ENCODE peak calls at places on chromosomes 3 and 15, in eight cellular contexts. One of them, this sample, is unnamed.

GRCh38 chr3:149589332-149589731 is 68.5 kb downstream of the WWTR1 start:
- DNase-seq in CD4-positive, alpha-beta T cell: no peak
- DNase-seq in fibroblast of lung: peak
- DNase-seq in esophagus squamous epithelium: no peak
- DNase-seq in coronary artery: no peak
- DNase-seq in AG04450: no peak
- DNase-seq in foreskin keratinocyte: no peak
- DNase-seq in cardiac muscle cell: peak
- DNase-seq in this sample: peak

GRCh38 chr3:188432826-188433525 is 279.0 kb downstream of the LPP start:
- DNase-seq in CD4-positive, alpha-beta T cell: no peak
- DNase-seq in fibroblast of lung: peak
- DNase-seq in esophagus squamous epithelium: no peak
- DNase-seq in coronary artery: no peak
- DNase-seq in AG04450: no peak
- DNase-seq in foreskin keratinocyte: no peak
- DNase-seq in cardiac muscle cell: peak
- DNase-seq in this sample: no peak

GRCh38 chr3:179528786-179529185 is 33.9 kb upstream of the ACTL6A start:
- DNase-seq in CD4-positive, alpha-beta T cell: no peak
- DNase-seq in fibroblast of lung: peak
- DNase-seq in esophagus squamous epithelium: no peak
- DNase-seq in coronary artery: no peak
- DNase-seq in AG04450: no peak
- DNase-seq in foreskin keratinocyte: peak
- DNase-seq in cardiac muscle cell: no peak
- DNase-seq in this sample: no peak

GRCh38 chr3:126304291-126304690 is 52.9 kb downstream of the KLF15 start:
- DNase-seq in CD4-positive, alpha-beta T cell: no peak
- DNase-seq in fibroblast of lung: no peak
- DNase-seq in esophagus squamous epithelium: no peak
- DNase-seq in coronary artery: no peak
- DNase-seq in AG04450: no peak
- DNase-seq in foreskin keratinocyte: no peak
- DNase-seq in cardiac muscle cell: no peak
- DNase-seq in this sample: no peak

GRCh38 chr3:179036226-179036625 is 35.4 kb downstream of the ZMAT3 start:
- DNase-seq in CD4-positive, alpha-beta T cell: no peak
- DNase-seq in fibroblast of lung: no peak
- DNase-seq in esophagus squamous epithelium: no peak
- DNase-seq in coronary artery: no peak
- DNase-seq in AG04450: no peak
- DNase-seq in foreskin keratinocyte: no peak
- DNase-seq in cardiac muscle cell: no peak
- DNase-seq in this sample: no peak

GRCh38 chr15:80081390-80081789 is 21.9 kb downstream of the ZFAND6 start:
- DNase-seq in CD4-positive, alpha-beta T cell: no peak
- DNase-seq in fibroblast of lung: no peak
- DNase-seq in esophagus squamous epithelium: no peak
- DNase-seq in coronary artery: no peak
- DNase-seq in AG04450: no peak
- DNase-seq in foreskin keratinocyte: no peak
- DNase-seq in cardiac muscle cell: no peak
- DNase-seq in this sample: no peak

GRCh38 chr3:164375538-164375937 is 702.8 kb downstream of the SI start:
- DNase-seq in CD4-positive, alpha-beta T cell: no peak
- DNase-seq in fibroblast of lung: peak
- DNase-seq in esophagus squamous epithelium: no peak
- DNase-seq in coronary artery: no peak
- DNase-seq in AG04450: no peak
- DNase-seq in foreskin keratinocyte: no peak
- DNase-seq in cardiac muscle cell: no peak
- DNase-seq in this sample: no peak

GRCh38 chr3:132038198-132038825 is 3.5 kb upstream of the CPNE4 start:
- DNase-seq in CD4-positive, alpha-beta T cell: no peak
- DNase-seq in fibroblast of lung: peak
- DNase-seq in esophagus squamous epithelium: no peak
- DNase-seq in coronary artery: no peak
- DNase-seq in AG04450: no peak
- DNase-seq in foreskin keratinocyte: no peak
- DNase-seq in cardiac muscle cell: peak
- DNase-seq in this sample: peak

GRCh38 chr3:13372656-13373055 is 47.5 kb downstream of the NUP210 start:
- DNase-seq in CD4-positive, alpha-beta T cell: no peak
- DNase-seq in fibroblast of lung: no peak
- DNase-seq in esophagus squamous epithelium: no peak
- DNase-seq in coronary artery: no peak
- DNase-seq in AG04450: no peak
- DNase-seq in foreskin keratinocyte: no peak
- DNase-seq in cardiac muscle cell: no peak
- DNase-seq in this sample: no peak

GRCh38 chr3:58659051-58659675 is 7.4 kb downstream of the FAM3D start:
- DNase-seq in CD4-positive, alpha-beta T cell: no peak
- DNase-seq in fibroblast of lung: peak
- DNase-seq in esophagus squamous epithelium: no peak
- DNase-seq in coronary artery: no peak
- DNase-seq in AG04450: no peak
- DNase-seq in foreskin keratinocyte: no peak
- DNase-seq in cardiac muscle cell: peak
- DNase-seq in this sample: no peak

GRCh38 chr3:9792405-9793160 is at the start of the genes ARPC4 and TADA3:
- DNase-seq in CD4-positive, alpha-beta T cell: peak
- DNase-seq in fibroblast of lung: peak
- DNase-seq in esophagus squamous epithelium: peak
- DNase-seq in coronary artery: peak
- DNase-seq in AG04450: peak
- DNase-seq in foreskin keratinocyte: peak
- DNase-seq in cardiac muscle cell: peak
- DNase-seq in this sample: peak
- TF ChIP-seq CTCF in CD4-positive, alpha-beta T cell: no peak
- TF ChIP-seq CTCF in fibroblast of lung: no peak
- TF ChIP-seq CTCF in esophagus squamous epithelium: no peak
- TF ChIP-seq CTCF in coronary artery: no peak
- TF ChIP-seq CTCF in AG04450: no peak
- TF ChIP-seq CTCF in foreskin keratinocyte: no peak
- TF ChIP-seq CTCF in cardiac muscle cell: no peak
- TF ChIP-seq CTCF in this sample: no peak

DNA sequence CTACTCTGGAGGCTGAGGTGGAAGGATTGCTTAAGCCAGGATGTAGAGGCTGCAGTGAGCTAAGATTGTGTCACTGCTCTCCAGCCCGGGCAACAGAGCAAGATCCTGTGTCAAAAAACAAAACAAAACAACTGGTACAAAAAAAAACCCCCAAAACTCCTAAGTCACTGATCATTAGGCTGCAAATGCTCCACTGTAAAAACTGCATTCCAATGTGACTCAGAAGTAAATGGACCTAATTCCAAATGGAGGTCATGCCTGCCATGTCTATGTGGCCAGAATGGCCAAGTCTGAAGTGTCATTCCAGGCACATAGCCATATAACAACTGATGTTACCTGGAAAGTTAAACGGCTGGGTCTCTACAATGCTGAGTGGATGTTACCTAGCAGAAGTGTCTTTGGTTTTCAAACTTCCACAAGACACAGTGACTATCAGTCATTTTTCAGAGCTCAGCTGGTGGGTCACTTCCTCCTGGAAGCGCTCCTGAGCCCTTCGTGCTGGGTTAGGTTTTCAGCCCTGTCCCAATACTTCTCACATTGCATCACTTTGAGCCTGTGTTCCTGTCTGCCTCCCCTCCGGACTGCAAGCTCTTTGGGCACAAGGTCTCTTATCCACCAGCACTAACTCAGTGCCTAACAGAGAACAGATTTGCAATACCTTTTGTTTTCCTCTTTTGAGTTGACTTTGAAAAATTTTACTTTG is 10.6 kb downstream of the FSTL1 start:
- DNase-seq in CD4-positive, alpha-beta T cell: no peak
- DNase-seq in fibroblast of lung: no peak
- DNase-seq in esophagus squamous epithelium: no peak
- DNase-seq in coronary artery: peak
- DNase-seq in AG04450: no peak
- DNase-seq in foreskin keratinocyte: no peak
- DNase-seq in cardiac muscle cell: peak
- DNase-seq in this sample: no peak
- H3K27ac ChIP-seq in CD4-positive, alpha-beta T cell: no peak
- H3K27ac ChIP-seq in fibroblast of lung: peak
- H3K27ac ChIP-seq in esophagus squamous epithelium: peak
- H3K27ac ChIP-seq in coronary artery: peak
- H3K27ac ChIP-seq in AG04450: peak
- H3K27ac ChIP-seq in foreskin keratinocyte: no peak
- H3K27ac ChIP-seq in cardiac muscle cell: no peak
- H3K27ac ChIP-seq in this sample: no peak

DNA sequence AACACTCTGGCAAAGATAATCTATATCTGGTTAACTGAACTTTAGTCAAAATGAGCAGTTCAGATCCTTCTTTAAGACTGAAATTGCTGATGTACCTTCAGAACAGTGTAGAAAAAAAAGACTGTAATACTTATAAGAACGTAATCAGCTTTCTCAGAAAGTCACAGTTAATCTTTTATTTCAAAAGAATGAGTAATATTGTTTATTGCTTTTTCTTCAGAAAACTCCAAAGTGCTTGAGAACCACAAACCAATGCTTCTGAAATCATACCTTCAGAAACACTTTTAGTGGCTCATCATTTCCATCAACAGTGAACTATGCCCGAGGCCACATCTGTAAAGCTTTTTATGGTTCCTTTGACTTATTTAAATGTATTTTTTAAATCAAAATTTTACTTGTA is 33.3 kb upstream of the CLASP2 start:
- DNase-seq in CD4-positive, alpha-beta T cell: no peak
- DNase-seq in fibroblast of lung: peak
- DNase-seq in esophagus squamous epithelium: no peak
- DNase-seq in coronary artery: no peak
- DNase-seq in AG04450: no peak
- DNase-seq in foreskin keratinocyte: no peak
- DNase-seq in cardiac muscle cell: no peak
- DNase-seq in this sample: no peak
- TF ChIP-seq CTCF in CD4-positive, alpha-beta T cell: no peak
- TF ChIP-seq CTCF in fibroblast of lung: no peak
- TF ChIP-seq CTCF in esophagus squamous epithelium: no peak
- TF ChIP-seq CTCF in coronary artery: no peak
- TF ChIP-seq CTCF in AG04450: no peak
- TF ChIP-seq CTCF in foreskin keratinocyte: no peak
- TF ChIP-seq CTCF in cardiac muscle cell: no peak
- TF ChIP-seq CTCF in this sample: no peak

GRCh38 chr15:75052972-75053747 is 29.8 kb downstream of the PPCDC start:
- DNase-seq in CD4-positive, alpha-beta T cell: no peak
- DNase-seq in fibroblast of lung: no peak
- DNase-seq in esophagus squamous epithelium: no peak
- DNase-seq in coronary artery: no peak
- DNase-seq in AG04450: no peak
- DNase-seq in foreskin keratinocyte: no peak
- DNase-seq in cardiac muscle cell: no peak
- DNase-seq in this sample: no peak

GRCh38 chr15:75051711-75052110 is 28.3 kb downstream of the PPCDC start:
- DNase-seq in CD4-positive, alpha-beta T cell: no peak
- DNase-seq in fibroblast of lung: no peak
- DNase-seq in esophagus squamous epithelium: no peak
- DNase-seq in coronary artery: no peak
- DNase-seq in AG04450: no peak
- DNase-seq in foreskin keratinocyte: no peak
- DNase-seq in cardiac muscle cell: no peak
- DNase-seq in this sample: no peak

GRCh38 chr15:75053748-75054125 is 30.3 kb downstream of the PPCDC start:
- DNase-seq in CD4-positive, alpha-beta T cell: no peak
- DNase-seq in fibroblast of lung: no peak
- DNase-seq in esophagus squamous epithelium: no peak
- DNase-seq in coronary artery: no peak
- DNase-seq in AG04450: no peak
- DNase-seq in foreskin keratinocyte: no peak
- DNase-seq in cardiac muscle cell: no peak
- DNase-seq in this sample: no peak

GRCh38 chr15:75056036-75056435 is 32.6 kb downstream of the PPCDC start:
- DNase-seq in CD4-positive, alpha-beta T cell: no peak
- DNase-seq in fibroblast of lung: no peak
- DNase-seq in esophagus squamous epithelium: no peak
- DNase-seq in coronary artery: peak
- DNase-seq in AG04450: no peak
- DNase-seq in foreskin keratinocyte: no peak
- DNase-seq in cardiac muscle cell: no peak
- DNase-seq in this sample: no peak

GRCh38 chr15:75054172-75054897 is 30.9 kb downstream of the PPCDC start:
- DNase-seq in CD4-positive, alpha-beta T cell: no peak
- DNase-seq in fibroblast of lung: no peak
- DNase-seq in esophagus squamous epithelium: no peak
- DNase-seq in coronary artery: no peak
- DNase-seq in AG04450: no peak
- DNase-seq in foreskin keratinocyte: no peak
- DNase-seq in cardiac muscle cell: peak
- DNase-seq in this sample: no peak
- H3K27ac ChIP-seq in CD4-positive, alpha-beta T cell: no peak
- H3K27ac ChIP-seq in fibroblast of lung: no peak
- H3K27ac ChIP-seq in esophagus squamous epithelium: no peak
- H3K27ac ChIP-seq in coronary artery: no peak
- H3K27ac ChIP-seq in AG04450: no peak
- H3K27ac ChIP-seq in foreskin keratinocyte: no peak
- H3K27ac ChIP-seq in cardiac muscle cell: no peak
- H3K27ac ChIP-seq in this sample: no peak

GRCh38 chr15:64522226-64522823 is 61.9 kb downstream of the ZNF609 start:
- DNase-seq in CD4-positive, alpha-beta T cell: no peak
- DNase-seq in fibroblast of lung: peak
- DNase-seq in esophagus squamous epithelium: no peak
- DNase-seq in coronary artery: no peak
- DNase-seq in AG04450: no peak
- DNase-seq in foreskin keratinocyte: no peak
- DNase-seq in cardiac muscle cell: peak
- DNase-seq in this sample: no peak

GRCh38 chr15:64521201-64521600 is 60.8 kb downstream of the ZNF609 start:
- DNase-seq in CD4-positive, alpha-beta T cell: no peak
- DNase-seq in fibroblast of lung: no peak
- DNase-seq in esophagus squamous epithelium: no peak
- DNase-seq in coronary artery: no peak
- DNase-seq in AG04450: no peak
- DNase-seq in foreskin keratinocyte: peak
- DNase-seq in cardiac muscle cell: peak
- DNase-seq in this sample: no peak

GRCh38 chr15:64523240-64523639 is 62.9 kb downstream of the ZNF609 start:
- DNase-seq in CD4-positive, alpha-beta T cell: no peak
- DNase-seq in fibroblast of lung: no peak
- DNase-seq in esophagus squamous epithelium: no peak
- DNase-seq in coronary artery: no peak
- DNase-seq in AG04450: no peak
- DNase-seq in foreskin keratinocyte: no peak
- DNase-seq in cardiac muscle cell: no peak
- DNase-seq in this sample: no peak

GRCh38 chr15:64521726-64522164 is 61.4 kb downstream of the ZNF609 start:
- DNase-seq in CD4-positive, alpha-beta T cell: no peak
- DNase-seq in fibroblast of lung: peak
- DNase-seq in esophagus squamous epithelium: no peak
- DNase-seq in coronary artery: no peak
- DNase-seq in AG04450: no peak
- DNase-seq in foreskin keratinocyte: peak
- DNase-seq in cardiac muscle cell: peak
- DNase-seq in this sample: peak

DNA sequence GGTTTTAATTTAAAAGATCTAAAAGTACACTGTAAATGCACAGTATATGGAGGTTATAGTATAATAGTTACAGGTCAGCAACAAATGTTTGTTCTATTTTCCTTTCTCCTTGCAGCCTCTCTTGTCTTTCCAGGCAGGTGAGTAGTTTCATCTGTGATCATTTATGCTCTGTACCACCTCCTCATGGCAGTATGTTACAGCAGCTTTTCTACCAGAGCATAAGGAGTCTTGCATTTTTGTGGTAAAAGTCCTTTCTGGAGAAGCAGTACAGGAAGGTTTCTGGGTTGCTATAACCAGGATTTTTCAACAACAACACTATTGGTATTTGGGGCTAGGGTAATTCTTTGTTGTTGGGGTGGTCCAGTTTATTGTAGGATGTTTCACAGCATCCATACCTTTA is 59.5 kb downstream of the ZNF609 start:
- DNase-seq in CD4-positive, alpha-beta T cell: no peak
- DNase-seq in fibroblast of lung: no peak
- DNase-seq in esophagus squamous epithelium: no peak
- DNase-seq in coronary artery: no peak
- DNase-seq in AG04450: no peak
- DNase-seq in foreskin keratinocyte: no peak
- DNase-seq in cardiac muscle cell: no peak
- DNase-seq in this sample: no peak
- TF ChIP-seq CTCF in CD4-positive, alpha-beta T cell: no peak
- TF ChIP-seq CTCF in fibroblast of lung: peak
- TF ChIP-seq CTCF in esophagus squamous epithelium: no peak
- TF ChIP-seq CTCF in coronary artery: no peak
- TF ChIP-seq CTCF in AG04450: peak
- TF ChIP-seq CTCF in foreskin keratinocyte: peak
- TF ChIP-seq CTCF in cardiac muscle cell: peak
- TF ChIP-seq CTCF in this sample: no peak

This sample was measured in RWPE1.